ENCODE peak calls at places on chromosomes 7 and 10, in five cellular contexts. G, O, R, J and L are unnamed samples. For H3K36me3, the result is how much of the 10 kb centered on the place peaks cover.

GRCh38 chr7:112207765-112208164 is 1.3 kb downstream of the ZNF277 start:
- DNase-seq in J (no peak), R (no peak), G (no peak), O (no peak), L (no peak)

GRCh38 chr10:14949291-14949690 is 4.6 kb downstream of the DCLRE1C start:
- DNase-seq in J (no peak), G (no peak), R (no peak), O (no peak), L (no peak)

GRCh38 chr7:106864298-106865081 is 592 bp upstream of the PIK3CG start:
- DNase-seq in O (no peak), G (no peak), J (no peak), R (no peak), L (no peak)

GRCh38 chr10:14468022-14468421 is 137.3 kb upstream of the FRMD4A start:
- DNase-seq in G (no peak), O (no peak), J (no peak), R (no peak), L (no peak)

GRCh38 chr7:433558-433957 is 86.1 kb downstream of the PDGFA start:
- DNase-seq in G (no peak), J (no peak), O (no peak), R (no peak), L (no peak)

GRCh38 chr10:97916586-97916985 is 66.9 kb downstream of the GOLGA7B start:
- DNase-seq in J (no peak), R (peak), G (no peak), O (no peak), L (no peak)

GRCh38 chr7:137891016-137891655 is 44.4 kb upstream of the DGKI start:
- DNase-seq in G (no peak), J (no peak), O (no peak), R (no peak), L (no peak)

GRCh38 chr7:44348300-44348699 is 22.9 kb upstream of the CAMK2B start:
- DNase-seq in R (no peak), G (no peak), J (peak), O (no peak), L (peak)

GRCh38 chr7:1323178-1324027 is 90.7 kb downstream of the UNCX start:
- DNase-seq in O (peak), R (no peak), G (peak), J (no peak), L (no peak)

GRCh38 chr10:3774018-3774813 is 10.8 kb downstream of the KLF6 start:
- DNase-seq in J (peak), O (no peak), G (no peak), R (no peak), L (no peak)

GRCh38 chr10:63268139-63268797 is 135.1 kb downstream of the NRBF2 start:
- DNase-seq in R (no peak), O (no peak), J (no peak), G (no peak), L (no peak)

GRCh38 chr10:106508920-106509319 is 655.6 kb downstream of the SORCS1 start:
- DNase-seq in G (no peak), O (no peak), R (no peak), J (no peak), L (peak)

GRCh38 chr10:75357500-75357899 is 44.1 kb downstream of the ZNF503 start:
- DNase-seq in J (no peak), G (no peak), R (no peak), O (no peak), L (no peak)

GRCh38 chr10:124742418-124743187 is 1.6 kb downstream of the FAM53B start:
- DNase-seq in J (peak), G (no peak), R (no peak), O (peak), L (peak)

GRCh38 chr10:45235823-45236222 is 79.6 kb downstream of the OR13A1 start:
- DNase-seq in R (peak), J (no peak), O (no peak), G (no peak), L (peak)

GRCh38 chr7:135272303-135272702 is 38.7 kb downstream of the STRA8 start:
- DNase-seq in J (peak), O (no peak), G (no peak), R (no peak), L (no peak)

GRCh38 chr7:106773228-106773627 is 91.9 kb upstream of the PIK3CG start:
- DNase-seq in R (peak), O (no peak), J (no peak), G (no peak), L (peak)

GRCh38 chr7:82360591-82361386 is 82.8 kb downstream of the CACNA2D1 start:
- DNase-seq in R (no peak), G (no peak), J (no peak), O (no peak), L (no peak)

GRCh38 chr7:37928878-37929277 is 8.4 kb downstream of the EPDR1 start:
- DNase-seq in O (no peak), R (no peak), J (no peak), G (no peak), L (no peak)

GRCh38 chr10:70596110-70596798 is 6.3 kb downstream of the PRF1 start:
- DNase-seq in O (no peak), R (no peak), J (no peak), G (no peak), L (no peak)

GRCh38 chr7:74405191-74405898 is 48.4 kb upstream of the GTF2IRD1 start:
- DNase-seq in J (peak), R (peak), G (peak), O (no peak), L (no peak)

GRCh38 chr10:8048281-8049008 is 6.0 kb upstream of the GATA3 start:
- DNase-seq in O (no peak), J (no peak), R (no peak), G (peak), L (no peak)

GRCh38 chr10:8052344-8052969 is 2.0 kb upstream of the GATA3 start:
- DNase-seq in J (peak), G (no peak), O (no peak), R (no peak), L (no peak)

GRCh38 chr7:7017707-7018265 is 164.6 kb upstream of the C1GALT1 start:
- DNase-seq in R (no peak), G (no peak), J (no peak), O (no peak), L (peak)

GRCh38 chr7:34341331-34341730 is 316.7 kb upstream of the NPSR1 start:
- DNase-seq in O (no peak), R (no peak), G (no peak), J (no peak), L (no peak)

GRCh38 chr10:5524721-5525531 is at the start of gene CALML3:
- DNase-seq in J (peak), O (peak), R (peak), G (no peak), L (no peak)

GRCh38 chr7:85119934-85120333 is 66.9 kb downstream of the SEMA3D start:
- DNase-seq in O (no peak), J (no peak), R (no peak), G (no peak), L (no peak)

GRCh38 chr7:17369686-17370426 is 71.4 kb downstream of the AHR start:
- DNase-seq in G (no peak), O (no peak), J (no peak), R (no peak), L (peak)

GRCh38 chr10:46558411-46559185 is 2.1 kb upstream of the GPRIN2 start:
- DNase-seq in J (peak), R (peak), G (peak), O (peak), L (no peak)

GRCh38 chr10:11036424-11037011 is 18.8 kb downstream of the CELF2 start:
- DNase-seq in O (no peak), G (no peak), J (peak), R (peak), L (peak)

GRCh38 chr10:88080213-88080612 is 216.8 kb downstream of the PTEN start:
- DNase-seq in J (no peak), R (peak), O (no peak), G (no peak), L (no peak)

GRCh38 chr7:74289660-74290589 is 718 bp downstream of the CLIP2 start:
- DNase-seq in R (peak), O (peak), G (peak), J (peak), L (peak)

GRCh38 chr7:99944508-99945070 is 15.2 kb upstream of the GJC3 start:
- DNase-seq in R (no peak), G (no peak), J (no peak), O (no peak), L (no peak)

GRCh38 chr7:93958216-93958615 is 36.7 kb downstream of the GNG11 start:
- DNase-seq in G (no peak), R (no peak), O (no peak), J (no peak), L (peak)

GRCh38 chr7:491958-492713 is 27.5 kb downstream of the PDGFA start:
- DNase-seq in G (peak), O (peak), R (no peak), J (no peak), L (no peak)

GRCh38 chr10:72058989-72059842 is 29.1 kb downstream of the SPOCK2 start:
- DNase-seq in G (no peak), R (no peak), O (no peak), J (no peak), L (no peak)

GRCh38 chr10:133303206-133303605 is 5.5 kb downstream of the TUBGCP2 start:
- DNase-seq in J (no peak), G (peak), O (no peak), R (no peak), L (no peak)
- H3K36me3 ChIP-seq in J (under half), G (under half), O (under half), R (under half), L (under half)

DNA sequence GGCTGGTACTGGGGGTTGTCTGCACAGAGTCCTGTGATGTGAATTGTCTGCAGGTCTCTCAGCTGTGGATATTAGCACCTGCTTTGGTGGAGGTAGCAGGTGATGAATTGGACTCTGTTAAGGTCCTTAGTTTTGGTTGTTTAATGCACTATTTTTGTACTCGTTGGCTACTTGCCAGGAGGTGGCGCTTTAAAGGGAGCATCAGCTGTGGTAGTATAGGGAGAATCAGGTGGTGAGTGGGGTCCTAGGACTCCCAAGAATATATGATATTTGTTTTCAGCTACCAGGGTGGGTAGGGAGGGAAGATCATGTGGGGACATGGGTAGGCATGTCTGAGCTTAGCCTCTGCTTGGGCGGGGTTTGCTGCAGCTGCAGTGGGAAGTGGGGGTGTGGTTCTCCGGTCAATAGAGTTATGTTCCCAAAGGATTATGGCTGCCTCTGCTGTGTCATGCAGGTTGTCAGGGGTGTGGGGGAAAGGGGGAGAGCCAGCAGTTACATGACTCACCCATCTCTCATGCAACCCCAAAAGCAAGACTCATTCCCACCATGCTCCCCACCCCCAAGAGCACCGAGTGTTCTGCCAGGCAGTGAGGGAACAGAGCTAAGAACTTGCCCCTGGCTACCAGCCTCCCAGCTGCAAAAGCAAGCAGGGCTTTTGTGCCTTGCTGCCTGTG is 53.7 kb upstream of the ZNF273 start:
- DNase-seq in G (no peak), J (no peak), O (no peak), R (no peak), L (peak)
- H3K4me3 ChIP-seq in G (no peak), J (no peak), O (no peak), R (no peak), L (no peak)

GRCh38 chr7:47392241-47392759 is 189.6 kb downstream of the TNS3 start:
- DNase-seq in J (no peak), G (peak), R (no peak), O (no peak), L (no peak)
- H3K36me3 ChIP-seq in J (under half), G (half or more), R (under half), O (half or more), L (half or more)

DNA sequence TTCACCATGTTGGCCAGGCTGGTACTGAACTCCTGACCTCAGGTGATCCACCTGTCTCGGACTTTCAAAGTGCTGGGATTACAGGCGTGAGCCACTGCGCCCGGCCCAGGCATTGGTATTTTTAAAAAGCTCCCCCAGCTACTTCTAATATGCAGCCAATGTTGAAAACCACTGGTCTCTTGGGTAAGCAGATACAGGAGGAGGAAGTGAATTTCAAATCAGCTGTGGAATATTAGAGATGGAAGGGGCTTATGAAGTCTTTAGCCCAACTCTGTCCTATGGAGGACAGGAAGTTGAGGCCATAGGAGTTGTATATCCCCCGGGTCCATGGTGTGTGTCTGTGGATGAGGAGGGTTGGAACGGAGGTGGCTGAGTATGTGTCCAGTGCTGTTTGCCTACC is 3.2 kb downstream of the PDE6C start:
- DNase-seq in O (no peak), R (no peak), G (no peak), J (no peak), L (no peak)
- H3K4me3 ChIP-seq in O (no peak), R (no peak), G (no peak), J (no peak), L (no peak)

DNA sequence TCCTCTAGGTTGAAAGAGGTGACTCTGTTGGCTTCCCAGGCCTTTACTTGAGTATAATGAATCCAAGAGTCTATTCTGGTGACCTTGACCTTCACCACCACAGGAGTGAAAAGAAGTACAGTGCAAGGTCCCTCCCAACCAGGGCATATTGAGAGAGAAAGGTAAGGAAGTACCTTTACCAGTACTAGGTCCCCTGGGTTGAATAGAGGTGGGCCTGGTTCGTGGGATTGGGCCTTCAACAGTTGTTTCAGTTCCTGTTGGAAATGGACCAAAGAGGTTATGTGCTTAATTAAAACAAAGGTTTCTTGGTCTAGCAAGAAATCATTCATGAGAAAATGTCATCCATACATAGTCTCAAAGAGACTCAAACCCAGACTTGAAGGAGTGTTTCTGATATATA is 6.4 kb upstream of the SFTPA1 start:
- DNase-seq in O (no peak), G (no peak), R (no peak), J (no peak), L (no peak)
- H3K36me3 ChIP-seq in O (under half), G (under half), R (under half), J (under half), L (under half)

DNA sequence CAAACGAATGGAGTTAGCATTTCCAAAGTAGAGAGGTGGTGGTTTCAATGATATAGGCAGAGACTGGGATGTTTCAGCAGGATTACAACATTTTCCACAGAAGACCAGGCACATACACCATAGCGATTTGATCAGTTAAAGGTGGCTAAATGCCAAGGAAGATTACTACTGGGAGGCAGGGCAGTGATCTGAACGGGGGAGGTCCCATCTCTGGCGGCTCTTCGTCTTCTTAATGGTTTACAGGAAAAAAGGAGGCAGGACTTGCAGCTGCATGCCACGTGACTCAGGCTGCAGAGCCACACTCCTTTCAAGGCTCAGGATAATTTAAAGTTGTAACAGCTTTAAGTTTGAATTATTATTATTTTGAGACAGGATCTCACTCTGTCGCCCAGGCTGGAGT is 250.5 kb upstream of the GALNT17 start:
- DNase-seq in J (peak), G (no peak), O (no peak), R (no peak), L (no peak)
- H3K4me3 ChIP-seq in J (no peak), G (no peak), O (no peak), R (no peak), L (no peak)

GRCh38 chr7:56083150-56083785 is 9.5 kb downstream of the PHKG1 start:
- DNase-seq in G (peak), R (peak), J (no peak), O (peak), L (no peak)

GRCh38 chr7:56078196-56078595 is 14.1 kb downstream of the SUMF2 start:
- DNase-seq in G (peak), R (no peak), J (no peak), O (no peak), L (no peak)

GRCh38 chr7:56077681-56078080 is 13.6 kb downstream of the SUMF2 start:
- DNase-seq in O (no peak), J (no peak), G (no peak), R (no peak), L (no peak)

GRCh38 chr7:56081626-56082340 is 11.0 kb downstream of the PHKG1 start:
- DNase-seq in J (no peak), R (no peak), G (peak), O (peak), L (no peak)

DNA sequence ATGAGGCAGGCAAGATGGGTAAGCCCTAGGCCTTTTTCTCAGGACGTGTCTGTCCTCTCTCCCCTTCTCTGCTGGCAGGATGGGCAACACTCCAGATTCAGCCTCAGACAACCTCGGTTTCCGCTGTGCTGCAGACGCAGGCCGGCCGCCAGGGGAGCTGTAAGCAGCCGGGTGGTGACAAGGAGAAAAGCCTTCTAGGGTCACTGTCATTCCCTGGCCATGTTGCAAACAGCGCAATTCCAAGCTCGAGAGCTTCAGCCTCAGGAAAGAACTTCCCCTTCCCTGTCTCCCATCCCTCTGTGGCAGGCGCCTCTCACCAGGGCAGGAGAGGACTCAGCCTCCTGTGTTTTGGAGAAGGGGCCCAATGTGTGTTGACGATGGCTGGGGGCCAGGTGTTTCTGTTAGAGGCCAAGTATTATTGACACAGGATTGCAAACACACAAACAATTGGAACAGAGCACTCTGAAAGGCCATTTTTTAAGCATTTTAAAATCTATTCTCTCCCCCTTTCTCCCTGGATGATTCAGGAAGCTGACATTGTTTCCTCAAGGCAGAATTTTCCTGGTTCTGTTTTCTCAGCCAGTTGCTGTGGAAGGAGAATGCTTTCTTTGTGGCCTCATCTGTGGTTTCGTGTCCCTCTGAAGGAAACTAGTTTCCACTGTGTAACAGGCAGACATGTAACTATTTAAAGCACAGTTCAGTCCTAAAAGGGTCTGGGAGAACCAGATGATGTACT is 13.1 kb downstream of the PHKG1 start:
- DNase-seq in J (peak), O (no peak), R (peak), G (peak), L (peak)
- H3K36me3 ChIP-seq in J (under half), O (under half), R (under half), G (under half), L (under half)

GRCh38 chr7:154289119-154289518 is 236.9 kb downstream of the DPP6 start:
- DNase-seq in O (no peak), J (no peak), G (no peak), R (no peak), L (no peak)
- H3K4me3 ChIP-seq in O (no peak), J (no peak), G (no peak), R (no peak), L (no peak)

DNA sequence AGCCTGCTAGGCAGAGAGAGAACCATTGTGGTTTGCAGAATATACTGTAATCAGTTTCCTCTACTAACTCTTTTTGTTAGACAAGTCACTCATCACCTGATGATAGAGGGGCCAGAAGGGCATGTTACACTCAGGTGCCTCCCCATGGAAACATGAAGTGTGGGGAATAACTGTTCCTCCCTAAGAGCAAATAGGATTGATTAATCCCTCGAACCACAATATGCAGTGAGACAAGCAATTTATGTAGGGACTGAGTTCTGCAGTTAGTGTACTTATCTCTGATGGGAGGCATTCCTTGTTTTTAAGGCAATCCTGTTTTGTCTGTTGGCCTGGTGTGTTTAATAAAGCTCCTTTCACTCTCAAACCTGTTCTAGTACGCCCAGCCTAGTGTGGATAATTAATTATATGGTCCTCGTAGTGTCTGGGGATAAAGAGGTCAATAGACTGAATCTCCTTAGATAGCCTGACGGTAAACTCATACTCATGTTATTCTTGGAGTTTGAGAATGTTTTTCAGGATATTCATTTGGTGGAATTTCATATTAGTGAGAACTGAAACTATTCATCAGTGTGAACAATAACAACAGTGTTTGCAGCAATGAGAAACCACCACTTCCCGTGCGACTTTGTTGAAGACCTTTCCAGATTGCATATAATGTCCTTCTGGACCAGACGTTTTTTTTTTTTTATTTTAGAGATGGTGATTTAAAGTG is 344.8 kb upstream of the FZD8 start:
- DNase-seq in G (no peak), R (no peak), J (no peak), O (no peak), L (no peak)
- H3K36me3 ChIP-seq in G (under half), R (under half), J (under half), O (under half), L (under half)